ENCODE peak calls at places on chromosomes 5 and 9, in six cellular contexts. One of them, this sample, is unnamed.

GRCh38 chr5:37056762-37057161 is 180.2 kb downstream of the NIPBL start:
- DNase-seq in heart right ventricle: no peak
- DNase-seq in caudate nucleus: no peak
- DNase-seq in right atrium auricular region: no peak
- DNase-seq in CD8-positive, alpha-beta memory T cell: no peak
- DNase-seq in uterus: no peak
- DNase-seq in this sample: no peak

GRCh38 chr9:726005-726404 is 115.5 kb upstream of the DMRT1 start:
- DNase-seq in CD8-positive, alpha-beta memory T cell: no peak
- DNase-seq in caudate nucleus: peak; percentile 28
- DNase-seq in heart right ventricle: no peak
- DNase-seq in right atrium auricular region: no peak
- DNase-seq in uterus: no peak
- DNase-seq in this sample: no peak

GRCh38 chr9:2284770-2285169 is 269.6 kb downstream of the SMARCA2 start:
- DNase-seq in heart right ventricle: no peak
- DNase-seq in caudate nucleus: no peak
- DNase-seq in uterus: no peak
- DNase-seq in right atrium auricular region: no peak
- DNase-seq in CD8-positive, alpha-beta memory T cell: no peak
- DNase-seq in this sample: no peak

GRCh38 chr9:121463026-121463827 is 36.4 kb downstream of the GGTA1 start:
- DNase-seq in CD8-positive, alpha-beta memory T cell: no peak
- DNase-seq in uterus: peak; percentile 31
- DNase-seq in heart right ventricle: peak; percentile 72
- DNase-seq in caudate nucleus: no peak
- DNase-seq in right atrium auricular region: peak; percentile 76
- DNase-seq in this sample: peak; percentile 77

GRCh38 chr5:3597727-3598082 is 2.1 kb downstream of the IRX1 start:
- DNase-seq in caudate nucleus: no peak
- DNase-seq in right atrium auricular region: no peak
- DNase-seq in heart right ventricle: no peak
- DNase-seq in uterus: no peak
- DNase-seq in CD8-positive, alpha-beta memory T cell: no peak
- DNase-seq in this sample: no peak

GRCh38 chr5:139760066-139761056 is 35.2 kb upstream of the PSD2 start:
- DNase-seq in caudate nucleus: no peak
- DNase-seq in heart right ventricle: no peak
- DNase-seq in uterus: no peak
- DNase-seq in CD8-positive, alpha-beta memory T cell: no peak
- DNase-seq in right atrium auricular region: no peak
- DNase-seq in this sample: no peak

GRCh38 chr5:14582797-14583137 is 1.2 kb downstream of the OTULINL start:
- DNase-seq in caudate nucleus: peak; percentile 11
- DNase-seq in CD8-positive, alpha-beta memory T cell: no peak
- DNase-seq in heart right ventricle: no peak
- DNase-seq in uterus: no peak
- DNase-seq in right atrium auricular region: no peak
- DNase-seq in this sample: no peak

GRCh38 chr9:86550411-86550810 is 196.2 kb upstream of the TUT7 start:
- DNase-seq in right atrium auricular region: no peak
- DNase-seq in uterus: no peak
- DNase-seq in CD8-positive, alpha-beta memory T cell: no peak
- DNase-seq in heart right ventricle: no peak
- DNase-seq in caudate nucleus: no peak
- DNase-seq in this sample: no peak

GRCh38 chr9:111985315-111985714 is 88.7 kb downstream of the UGCG start:
- DNase-seq in CD8-positive, alpha-beta memory T cell: no peak
- DNase-seq in uterus: no peak
- DNase-seq in heart right ventricle: no peak
- DNase-seq in right atrium auricular region: no peak
- DNase-seq in caudate nucleus: no peak
- DNase-seq in this sample: no peak

GRCh38 chr5:181160144-181160754 is 12.9 kb downstream of the OR2V2 start:
- DNase-seq in right atrium auricular region: no peak
- DNase-seq in CD8-positive, alpha-beta memory T cell: peak; percentile 92
- DNase-seq in heart right ventricle: peak; percentile 42
- DNase-seq in uterus: peak; percentile 57
- DNase-seq in caudate nucleus: peak; percentile 61
- DNase-seq in this sample: peak; percentile 82

GRCh38 chr9:101508203-101508602 is 25.4 kb upstream of the RNF20 start:
- DNase-seq in uterus: no peak
- DNase-seq in CD8-positive, alpha-beta memory T cell: no peak
- DNase-seq in caudate nucleus: no peak
- DNase-seq in heart right ventricle: no peak
- DNase-seq in right atrium auricular region: no peak
- DNase-seq in this sample: no peak

GRCh38 chr5:107968465-107968864 is 297.7 kb upstream of the EFNA5 start:
- DNase-seq in right atrium auricular region: no peak
- DNase-seq in uterus: no peak
- DNase-seq in caudate nucleus: no peak
- DNase-seq in CD8-positive, alpha-beta memory T cell: no peak
- DNase-seq in heart right ventricle: no peak
- DNase-seq in this sample: no peak

GRCh38 chr9:115134941-115135340 is 17.0 kb upstream of the TNC start:
- DNase-seq in CD8-positive, alpha-beta memory T cell: no peak
- DNase-seq in uterus: no peak
- DNase-seq in caudate nucleus: no peak
- DNase-seq in heart right ventricle: no peak
- DNase-seq in right atrium auricular region: no peak
- DNase-seq in this sample: no peak

GRCh38 chr5:82384025-82384750 is 106.0 kb upstream of the RPS23 start:
- DNase-seq in CD8-positive, alpha-beta memory T cell: no peak
- DNase-seq in heart right ventricle: no peak
- DNase-seq in right atrium auricular region: no peak
- DNase-seq in caudate nucleus: no peak
- DNase-seq in uterus: no peak
- DNase-seq in this sample: no peak

GRCh38 chr5:119578937-119579336 is 50.4 kb upstream of the FAM170A start:
- DNase-seq in uterus: no peak
- DNase-seq in heart right ventricle: no peak
- DNase-seq in caudate nucleus: no peak
- DNase-seq in CD8-positive, alpha-beta memory T cell: no peak
- DNase-seq in right atrium auricular region: no peak
- DNase-seq in this sample: no peak

GRCh38 chr5:174110290-174110689 is 64.8 kb downstream of the NSG2 start:
- DNase-seq in right atrium auricular region: no peak
- DNase-seq in CD8-positive, alpha-beta memory T cell: no peak
- DNase-seq in uterus: no peak
- DNase-seq in caudate nucleus: peak; percentile 63
- DNase-seq in heart right ventricle: no peak
- DNase-seq in this sample: no peak

GRCh38 chr9:11915699-11916098 is 777.5 kb upstream of the TYRP1 start:
- DNase-seq in right atrium auricular region: no peak
- DNase-seq in uterus: no peak
- DNase-seq in caudate nucleus: no peak
- DNase-seq in heart right ventricle: no peak
- DNase-seq in CD8-positive, alpha-beta memory T cell: no peak
- DNase-seq in this sample: no peak

GRCh38 chr5:67166886-67167285 is 29.7 kb downstream of the CD180 start:
- DNase-seq in heart right ventricle: no peak
- DNase-seq in caudate nucleus: no peak
- DNase-seq in right atrium auricular region: no peak
- DNase-seq in CD8-positive, alpha-beta memory T cell: no peak
- DNase-seq in uterus: no peak
- DNase-seq in this sample: no peak

GRCh38 chr9:94919376-94920098 is 193.0 kb downstream of the AOPEP start:
- DNase-seq in heart right ventricle: no peak
- DNase-seq in CD8-positive, alpha-beta memory T cell: no peak
- DNase-seq in right atrium auricular region: no peak
- DNase-seq in caudate nucleus: no peak
- DNase-seq in uterus: peak; percentile 74
- DNase-seq in this sample: no peak

GRCh38 chr5:21152611-21153010 is 1164.6 kb upstream of the CDH18 start:
- DNase-seq in right atrium auricular region: no peak
- DNase-seq in uterus: no peak
- DNase-seq in caudate nucleus: no peak
- DNase-seq in heart right ventricle: no peak
- DNase-seq in CD8-positive, alpha-beta memory T cell: no peak
- DNase-seq in this sample: no peak

GRCh38 chr9:8863886-8864881 is 1064.6 kb upstream of the DMAC1 start:
- DNase-seq in uterus: no peak
- DNase-seq in right atrium auricular region: no peak
- DNase-seq in CD8-positive, alpha-beta memory T cell: no peak
- DNase-seq in caudate nucleus: no peak
- DNase-seq in heart right ventricle: no peak
- DNase-seq in this sample: no peak

GRCh38 chr9:81578606-81579005 is 110.7 kb downstream of the TLE1 start:
- DNase-seq in uterus: no peak
- DNase-seq in right atrium auricular region: no peak
- DNase-seq in heart right ventricle: no peak
- DNase-seq in CD8-positive, alpha-beta memory T cell: no peak
- DNase-seq in caudate nucleus: no peak
- DNase-seq in this sample: no peak

GRCh38 chr9:6367128-6367741 is 39.1 kb downstream of the TPD52L3 start:
- DNase-seq in caudate nucleus: no peak
- DNase-seq in right atrium auricular region: no peak
- DNase-seq in heart right ventricle: no peak
- DNase-seq in uterus: no peak
- DNase-seq in CD8-positive, alpha-beta memory T cell: no peak
- DNase-seq in this sample: no peak

GRCh38 chr9:97856857-97857602 is 4.0 kb downstream of the FOXE1 start:
- DNase-seq in caudate nucleus: no peak
- DNase-seq in right atrium auricular region: peak; percentile 47
- DNase-seq in CD8-positive, alpha-beta memory T cell: no peak
- DNase-seq in uterus: no peak
- DNase-seq in heart right ventricle: no peak
- DNase-seq in this sample: no peak

GRCh38 chr5:71663166-71663565 is 55.9 kb upstream of the CARTPT start:
- DNase-seq in CD8-positive, alpha-beta memory T cell: no peak
- DNase-seq in heart right ventricle: no peak
- DNase-seq in uterus: no peak
- DNase-seq in caudate nucleus: no peak
- DNase-seq in right atrium auricular region: no peak
- DNase-seq in this sample: no peak
- H3K27ac ChIP-seq in CD8-positive, alpha-beta memory T cell: no peak overlapping the region
- H3K27ac ChIP-seq in heart right ventricle: no peak overlapping the region
- H3K27ac ChIP-seq in uterus: no peak overlapping the region
- H3K27ac ChIP-seq in caudate nucleus: no peak overlapping the region
- H3K27ac ChIP-seq in right atrium auricular region: no peak overlapping the region
- H3K27ac ChIP-seq in this sample: no peak overlapping the region

GRCh38 chr9:78239506-78239905 is 3.6 kb downstream of the CEP78 start:
- DNase-seq in right atrium auricular region: no peak
- DNase-seq in CD8-positive, alpha-beta memory T cell: no peak
- DNase-seq in uterus: no peak
- DNase-seq in caudate nucleus: peak; percentile 28
- DNase-seq in heart right ventricle: no peak
- DNase-seq in this sample: no peak
- H3K27ac ChIP-seq in right atrium auricular region: no peak overlapping the region
- H3K27ac ChIP-seq in CD8-positive, alpha-beta memory T cell: no peak overlapping the region
- H3K27ac ChIP-seq in uterus: no peak overlapping the region
- H3K27ac ChIP-seq in caudate nucleus: no peak overlapping the region
- H3K27ac ChIP-seq in heart right ventricle: no peak overlapping the region
- H3K27ac ChIP-seq in this sample: no peak overlapping the region

GRCh38 chr5:151648089-151648488 is 38.6 kb downstream of the SPARC start:
- DNase-seq in heart right ventricle: no peak
- DNase-seq in CD8-positive, alpha-beta memory T cell: no peak
- DNase-seq in caudate nucleus: no peak
- DNase-seq in right atrium auricular region: no peak
- DNase-seq in uterus: no peak
- DNase-seq in this sample: no peak
- H3K27ac ChIP-seq in heart right ventricle: no peak overlapping the region
- H3K27ac ChIP-seq in CD8-positive, alpha-beta memory T cell: no peak overlapping the region
- H3K27ac ChIP-seq in caudate nucleus: no peak overlapping the region
- H3K27ac ChIP-seq in right atrium auricular region: no peak overlapping the region
- H3K27ac ChIP-seq in uterus: no peak overlapping the region
- H3K27ac ChIP-seq in this sample: no peak overlapping the region

GRCh38 chr9:129550199-129550839 is 70.6 kb downstream of the C9orf50 start:
- DNase-seq in uterus: peak; percentile 89
- DNase-seq in caudate nucleus: peak; percentile 79
- DNase-seq in heart right ventricle: peak; percentile 89
- DNase-seq in right atrium auricular region: peak; percentile 83
- DNase-seq in CD8-positive, alpha-beta memory T cell: no peak
- DNase-seq in this sample: peak; percentile 97
- H3K27ac ChIP-seq in uterus: peak overlapping the region; percentile 61
- H3K27ac ChIP-seq in caudate nucleus: peak overlapping the region; percentile 96
- H3K27ac ChIP-seq in heart right ventricle: peak overlapping the region; percentile 68
- H3K27ac ChIP-seq in right atrium auricular region: peak overlapping the region; percentile 81
- H3K27ac ChIP-seq in CD8-positive, alpha-beta memory T cell: no peak overlapping the region
- H3K27ac ChIP-seq in this sample: peak overlapping the region; percentile 9

GRCh38 chr9:134813841-134814240 is 66.8 kb upstream of the FCN2 start:
- DNase-seq in CD8-positive, alpha-beta memory T cell: no peak
- DNase-seq in heart right ventricle: no peak
- DNase-seq in right atrium auricular region: no peak
- DNase-seq in uterus: no peak
- DNase-seq in caudate nucleus: no peak
- DNase-seq in this sample: no peak
- H3K27ac ChIP-seq in CD8-positive, alpha-beta memory T cell: no peak overlapping the region
- H3K27ac ChIP-seq in heart right ventricle: no peak overlapping the region
- H3K27ac ChIP-seq in right atrium auricular region: no peak overlapping the region
- H3K27ac ChIP-seq in uterus: no peak overlapping the region
- H3K27ac ChIP-seq in caudate nucleus: no peak overlapping the region
- H3K27ac ChIP-seq in this sample: no peak overlapping the region

GRCh38 chr9:129823163-129823933 is 588 bp downstream of the TOR1A start:
- DNase-seq in caudate nucleus: no peak
- DNase-seq in CD8-positive, alpha-beta memory T cell: peak; percentile 55
- DNase-seq in heart right ventricle: no peak
- DNase-seq in uterus: no peak
- DNase-seq in right atrium auricular region: no peak
- DNase-seq in this sample: no peak
- H3K27ac ChIP-seq in caudate nucleus: peak overlapping the region; percentile 73
- H3K27ac ChIP-seq in CD8-positive, alpha-beta memory T cell: peak overlapping the region; percentile 68
- H3K27ac ChIP-seq in heart right ventricle: peak overlapping the region; percentile 76
- H3K27ac ChIP-seq in uterus: peak overlapping the region; percentile 85
- H3K27ac ChIP-seq in right atrium auricular region: peak overlapping the region; percentile 78
- H3K27ac ChIP-seq in this sample: no peak overlapping the region

GRCh38 chr9:109797509-109797908 is 17.5 kb downstream of the PALM2AKAP2 start:
- DNase-seq in uterus: no peak
- DNase-seq in heart right ventricle: no peak
- DNase-seq in right atrium auricular region: no peak
- DNase-seq in caudate nucleus: no peak
- DNase-seq in CD8-positive, alpha-beta memory T cell: no peak
- DNase-seq in this sample: no peak
- H3K27ac ChIP-seq in uterus: no peak overlapping the region
- H3K27ac ChIP-seq in heart right ventricle: peak overlapping the region; percentile 15
- H3K27ac ChIP-seq in right atrium auricular region: no peak overlapping the region
- H3K27ac ChIP-seq in caudate nucleus: no peak overlapping the region
- H3K27ac ChIP-seq in CD8-positive, alpha-beta memory T cell: no peak overlapping the region
- H3K27ac ChIP-seq in this sample: peak overlapping the region; percentile 58

DNA sequence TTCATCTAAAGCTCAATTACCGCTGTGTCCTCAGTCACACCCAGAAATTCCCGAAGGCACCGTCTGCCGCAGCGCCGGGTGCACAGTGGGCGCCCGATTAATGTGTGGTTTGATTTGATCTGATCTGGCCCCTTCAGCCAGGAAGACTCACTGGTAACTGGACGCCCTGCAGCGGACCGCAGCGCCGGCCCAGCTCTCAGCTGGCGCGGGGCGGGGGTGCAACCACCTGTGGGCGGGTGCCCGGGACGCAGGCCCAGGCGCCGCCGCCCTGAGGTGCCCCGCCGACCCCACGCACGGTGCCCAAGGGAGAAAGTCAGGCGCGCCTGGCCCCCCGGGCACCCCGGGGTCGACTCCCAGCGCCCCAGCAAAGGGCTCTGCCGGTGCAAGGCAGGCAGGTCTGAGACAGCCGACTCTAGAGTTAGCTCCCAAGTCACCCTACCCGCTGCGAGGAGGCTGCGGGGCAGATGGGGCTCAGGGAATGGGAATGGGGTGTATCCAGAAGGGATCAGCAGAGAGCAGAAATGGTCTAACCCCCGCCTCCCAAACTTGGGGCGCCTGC is 1.7 kb downstream of the EPB41L4B start:
- DNase-seq in right atrium auricular region: no peak
- DNase-seq in CD8-positive, alpha-beta memory T cell: no peak
- DNase-seq in uterus: no peak
- DNase-seq in caudate nucleus: no peak
- DNase-seq in heart right ventricle: no peak
- DNase-seq in this sample: no peak
- H3K27ac ChIP-seq in right atrium auricular region: peak overlapping the region; percentile 71
- H3K27ac ChIP-seq in CD8-positive, alpha-beta memory T cell: no peak overlapping the region
- H3K27ac ChIP-seq in uterus: no peak overlapping the region
- H3K27ac ChIP-seq in caudate nucleus: no peak overlapping the region
- H3K27ac ChIP-seq in heart right ventricle: no peak overlapping the region
- H3K27ac ChIP-seq in this sample: no peak overlapping the region

This sample was measured in aorta.